ENCODE peak calls at places on chromosomes 4 and X, in seven cellular contexts. W is ovary, C is heart left ventricle, Z is right lobe of liver, J is A549, F is breast epithelium, S is sigmoid colon. P is an unnamed sample.

GRCh38 chr4:33302298-33302697 is 2582.1 kb downstream of the PCDH7 start:
- DNase-seq in W (no peak), C (no peak), Z (no peak), J (peak; percentile 2), F (no peak), S (no peak), P (no peak)

GRCh38 chrX:3526749-3527148 is 180.3 kb upstream of the MXRA5 start:
- DNase-seq in W (no peak), C (no peak), Z (no peak), J (no peak), F (no peak), S (no peak), P (no peak)

GRCh38 chr4:123786955-123787354 is 390.4 kb downstream of the SPRY1 start:
- DNase-seq in W (peak; percentile 45), C (peak; percentile 69), Z (no peak), J (no peak), F (no peak), S (peak; percentile 83), P (no peak)

GRCh38 chr4:93791570-93792195 is 36.9 kb upstream of the ATOH1 start:
- DNase-seq in W (peak; percentile 36), C (no peak), Z (peak; percentile 32), J (peak; percentile 44), F (no peak), S (no peak), P (peak; percentile 8)

GRCh38 chr4:99960648-99961047 is 10.6 kb upstream of the H2AZ1 start:
- DNase-seq in W (no peak), C (no peak), Z (no peak), J (no peak), F (no peak), S (no peak), P (no peak)

GRCh38 chrX:74420194-74421035 is 878 bp upstream of the SLC16A2 start:
- DNase-seq in W (peak; percentile 81), C (peak; percentile 77), Z (peak; percentile 78), J (peak; percentile 64), F (peak; percentile 57), S (peak; percentile 89), P (no peak)

GRCh38 chr4:84944952-84945351 is 21.5 kb downstream of the WDFY3 start:
- DNase-seq in W (no peak), C (no peak), Z (no peak), J (no peak), F (no peak), S (no peak), P (no peak)

GRCh38 chrX:2548731-2549423 is 48.1 kb upstream of the DHRSX start:
- DNase-seq in W (no peak), C (no peak), Z (no peak), J (no peak), F (no peak), S (no peak), P (no peak)

GRCh38 chrX:40871385-40872082 is 136.2 kb upstream of the MED14 start:
- DNase-seq in W (no peak), C (no peak), Z (no peak), J (no peak), F (no peak), S (no peak), P (no peak)

GRCh38 chrX:73850124-73851013 is 287.4 kb downstream of the CHIC1 start:
- DNase-seq in W (peak; percentile 51), C (peak; percentile 46), Z (peak; percentile 45), J (peak; percentile 53), F (no peak), S (peak; percentile 75), P (peak; percentile 5)

GRCh38 chr4:113474017-113474416 is 287.5 kb downstream of the CAMK2D start:
- DNase-seq in W (no peak), C (no peak), Z (no peak), J (no peak), F (no peak), S (no peak), P (no peak)

GRCh38 chrX:107656965-107657364 is 28.7 kb downstream of the PRPS1 start:
- DNase-seq in W (no peak), C (no peak), Z (no peak), J (no peak), F (no peak), S (no peak), P (no peak)

GRCh38 chrX:40531056-40531826 is 49.5 kb upstream of the ATP6AP2 start:
- DNase-seq in W (no peak), C (peak; percentile 32), Z (no peak), J (no peak), F (no peak), S (no peak), P (no peak)

GRCh38 chrX:39645059-39645895 is 452.5 kb downstream of the BCOR start:
- DNase-seq in W (peak; percentile 83), C (peak; percentile 84), Z (no peak), J (peak; percentile 25), F (no peak), S (peak; percentile 87), P (no peak)

GRCh38 chr4:118774989-118775388 is 60.9 kb downstream of the SEC24D start:
- DNase-seq in W (no peak), C (no peak), Z (no peak), J (no peak), F (no peak), S (no peak), P (no peak)
- TF ChIP-seq POLR2A in W (no peak), C (no peak), Z (no peak), J (no peak), F (no peak), S (no peak), P (no peak)

GRCh38 chr4:173211222-173211621 is 42.6 kb downstream of the GALNT7 start:
- DNase-seq in W (no peak), C (no peak), Z (no peak), J (no peak), F (no peak), S (no peak), P (no peak)

GRCh38 chr4:173214231-173214630 is 45.6 kb downstream of the GALNT7 start:
- DNase-seq in W (no peak), C (no peak), Z (no peak), J (no peak), F (no peak), S (no peak), P (no peak)

GRCh38 chr4:173211838-173212237 is 43.2 kb downstream of the GALNT7 start:
- DNase-seq in W (no peak), C (no peak), Z (no peak), J (peak; percentile 58), F (no peak), S (no peak), P (no peak)

GRCh38 chr4:173213296-173213695 is 44.7 kb downstream of the GALNT7 start:
- DNase-seq in W (no peak), C (no peak), Z (no peak), J (no peak), F (no peak), S (no peak), P (no peak)

DNA sequence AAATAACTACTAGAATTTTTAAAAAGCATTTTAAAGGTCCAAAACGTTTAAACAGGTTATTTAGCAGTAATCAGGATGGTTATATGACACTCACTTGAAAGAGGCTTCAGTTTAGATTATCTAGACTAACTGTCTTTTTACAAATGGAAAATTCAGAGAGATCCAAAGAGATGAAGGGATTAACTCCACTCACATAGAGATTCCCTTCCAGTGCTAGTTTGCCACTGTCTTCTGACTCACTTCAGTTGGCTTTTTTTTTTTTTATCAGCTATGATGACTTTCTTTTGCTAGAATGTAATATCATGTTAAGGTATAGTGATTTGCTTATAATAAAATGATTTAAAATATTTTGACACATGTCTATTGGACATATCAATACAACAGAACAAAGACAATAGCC is 43.8 kb downstream of the GALNT7 start:
- DNase-seq in W (no peak), C (no peak), Z (no peak), J (no peak), F (no peak), S (no peak), P (no peak)
- TF ChIP-seq POLR2A in W (no peak), C (no peak), Z (no peak), J (no peak), F (no peak), S (no peak), P (no peak)

DNA sequence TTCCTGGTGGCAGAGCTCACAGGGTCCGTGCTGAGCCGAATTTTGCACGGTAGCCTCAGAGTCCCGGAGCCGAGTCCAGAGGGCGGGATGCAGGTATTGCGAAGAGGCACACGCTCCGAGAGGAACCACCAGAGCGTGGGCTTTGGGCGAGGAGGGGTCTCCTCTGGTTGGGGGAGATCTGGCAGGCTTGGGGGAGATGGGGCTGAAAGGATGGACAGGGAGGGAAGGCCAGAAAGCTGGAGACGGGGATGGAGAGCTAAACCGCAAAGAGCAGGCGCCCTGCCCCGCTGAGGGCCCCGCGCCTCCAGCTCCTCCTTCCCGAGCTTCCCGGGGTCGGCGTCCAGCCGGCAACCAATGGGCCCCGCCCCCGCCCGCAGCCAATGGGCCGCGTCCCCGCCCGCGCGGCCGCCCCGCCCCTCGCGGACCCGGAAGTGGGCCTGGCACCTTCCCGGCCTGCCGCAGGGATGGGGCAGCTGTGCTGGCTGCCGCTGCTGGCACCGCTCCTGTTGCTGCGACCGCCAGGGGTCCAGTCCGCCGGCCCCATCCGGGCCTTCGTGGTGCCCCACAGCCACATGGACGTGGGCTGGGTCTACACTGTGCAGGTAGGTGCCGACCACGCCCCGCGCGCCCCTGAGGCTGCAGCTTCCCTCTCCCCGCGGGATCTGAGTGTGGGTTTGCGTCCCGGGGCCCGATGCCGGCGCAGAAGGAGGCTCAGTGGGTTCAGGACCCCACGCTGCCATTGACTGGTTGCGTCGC is at the start of gene MAN2B2:
- DNase-seq in W (peak; percentile 93), C (peak; percentile 93), Z (peak; percentile 93), J (peak; percentile 64), F (peak; percentile 88), S (peak; percentile 93), P (peak; percentile 99)
- TF ChIP-seq POLR2A in W (peak; percentile 60), C (no peak), Z (peak; percentile 76), J (peak; percentile 85), F (no peak), S (no peak), P (peak; percentile 62)

GRCh38 chrX:11757397-11757728 is 674 bp upstream of the MSL3 start:
- DNase-seq in W (no peak), C (no peak), Z (no peak), J (no peak), F (peak; percentile 49), S (no peak), P (no peak)

GRCh38 chrX:11754958-11755645 is 2.9 kb upstream of the MSL3 start:
- DNase-seq in W (no peak), C (no peak), Z (no peak), J (peak; percentile 52), F (no peak), S (no peak), P (no peak)

GRCh38 chrX:11756354-11757318 is 1.4 kb upstream of the MSL3 start:
- DNase-seq in W (no peak), C (no peak), Z (no peak), J (no peak), F (no peak), S (no peak), P (no peak)

GRCh38 chrX:11753668-11754067 is 4.4 kb upstream of the MSL3 start:
- DNase-seq in W (no peak), C (no peak), Z (no peak), J (no peak), F (no peak), S (no peak), P (no peak)

GRCh38 chrX:11755724-11756123 is 2.3 kb upstream of the MSL3 start:
- DNase-seq in W (no peak), C (no peak), Z (no peak), J (no peak), F (no peak), S (no peak), P (no peak)
- TF ChIP-seq POLR2A in W (no peak), C (no peak), Z (no peak), J (no peak), F (no peak), S (no peak), P (no peak)

P was measured in GM12891.